ENCODE peak calls at places on chromosomes 7 and 10, in five cellular contexts. P is left lobe of liver, Y is NCI-H2171, L is NCI-H1436, A is HS-5. D is an unnamed sample.

GRCh38 chr7:76272872-76273271 is 29.6 kb upstream of the HSPB1 start:
- DNase-seq in L (no peak), A (no peak), Y (no peak), P (no peak), D (no peak)

GRCh38 chr7:92520024-92520423 is 8.3 kb downstream of the PEX1 start:
- DNase-seq in Y (no peak), A (no peak), P (no peak), L (no peak), D (no peak)

GRCh38 chr7:127478040-127478386 is 85.5 kb upstream of the ZNF800 start:
- DNase-seq in L (no peak), A (no peak), P (no peak), Y (no peak), D (no peak)

GRCh38 chr10:94206176-94206575 is 156.6 kb downstream of the NOC3L start:
- DNase-seq in P (no peak), A (no peak), L (no peak), Y (no peak), D (no peak)

GRCh38 chr10:351770-352318 is 216.6 kb downstream of the ZMYND11 start:
- DNase-seq in Y (no peak), A (no peak), P (no peak), L (no peak), D (no peak)

GRCh38 chr10:58444336-58444735 is 59.1 kb downstream of the TFAM start:
- DNase-seq in Y (no peak), P (no peak), L (no peak), A (no peak), D (no peak)

GRCh38 chr10:72140174-72140573 is 51.8 kb upstream of the SPOCK2 start:
- DNase-seq in A (no peak), Y (no peak), L (no peak), P (no peak), D (no peak)

GRCh38 chr10:78952686-78953085 is 116.1 kb upstream of the ZMIZ1 start:
- DNase-seq in L (no peak), P (no peak), Y (no peak), A (no peak), D (no peak)

GRCh38 chr7:155032978-155033377 is 30.1 kb upstream of the PAXIP1 start:
- DNase-seq in A (no peak), P (no peak), Y (no peak), L (no peak), D (no peak)

GRCh38 chr7:22832422-22832821 is 9.8 kb upstream of the TOMM7 start:
- DNase-seq in L (no peak), Y (no peak), P (no peak), A (no peak), D (no peak)

GRCh38 chr10:79079074-79079397 is 10.3 kb downstream of the ZMIZ1 start:
- DNase-seq in A (no peak), L (no peak), P (no peak), Y (no peak), D (no peak)

GRCh38 chr10:3400368-3400767 is 227.8 kb upstream of the PITRM1 start:
- DNase-seq in P (no peak), A (no peak), L (no peak), Y (no peak), D (no peak)

GRCh38 chr10:107214261-107214660 is 49.8 kb upstream of the SORCS1 start:
- DNase-seq in P (no peak), Y (no peak), A (no peak), L (no peak), D (no peak)

GRCh38 chr7:96026006-96026405 is 253.7 kb downstream of the DYNC1I1 start:
- DNase-seq in A (no peak), P (no peak), L (no peak), Y (no peak), D (no peak)

GRCh38 chr10:32946108-32946507 is 11.9 kb downstream of the ITGB1 start:
- DNase-seq in Y (no peak), A (no peak), L (no peak), P (no peak), D (no peak)

GRCh38 chr7:157854066-157854891 is 517.5 kb downstream of the DNAJB6 start:
- DNase-seq in L (no peak), Y (no peak), A (no peak), P (peak), D (no peak)

GRCh38 chr7:92061154-92061553 is 73.1 kb downstream of the CYP51A1 start:
- DNase-seq in L (no peak), P (no peak), Y (no peak), A (no peak), D (peak)

GRCh38 chr7:53426145-53426750 is 390.8 kb downstream of the POM121L12 start:
- DNase-seq in Y (no peak), L (no peak), P (no peak), A (no peak), D (no peak)

GRCh38 chr7:139733751-139734150 is 44.0 kb downstream of the HIPK2 start:
- DNase-seq in P (no peak), A (no peak), L (no peak), Y (no peak), D (no peak)

GRCh38 chr10:85864866-85865526 is 501.6 kb downstream of the GRID1 start:
- DNase-seq in L (no peak), Y (no peak), P (no peak), A (no peak), D (no peak)

GRCh38 chr10:71854031-71854430 is 3.0 kb upstream of the PSAP start:
- DNase-seq in A (no peak), Y (no peak), L (no peak), P (no peak), D (no peak)

GRCh38 chr10:1114355-1115261 is 58.4 kb downstream of the WDR37 start:
- DNase-seq in P (peak), Y (no peak), A (no peak), L (no peak), D (no peak)

GRCh38 chr10:102705531-102705930 is 8.7 kb downstream of the ARL3 start:
- DNase-seq in P (no peak), A (no peak), L (no peak), Y (no peak), D (no peak)

GRCh38 chr7:119713606-119714005 is 559.4 kb upstream of the KCND2 start:
- DNase-seq in P (no peak), Y (no peak), L (no peak), A (no peak), D (no peak)

GRCh38 chr7:922334-923107 is 32.0 kb downstream of the ADAP1 start:
- DNase-seq in A (no peak), Y (no peak), L (no peak), P (no peak), D (no peak)

GRCh38 chr7:23332193-23332592 is 33.1 kb downstream of the MALSU1 start:
- DNase-seq in P (no peak), Y (no peak), L (no peak), A (no peak), D (no peak)

GRCh38 chr10:48814933-48815332 is 124.7 kb downstream of the LRRC18 start:
- DNase-seq in P (no peak), Y (no peak), L (no peak), A (no peak), D (no peak)

GRCh38 chr7:49775065-49775948 is 1.9 kb downstream of the VWC2 start:
- DNase-seq in P (no peak), A (no peak), L (no peak), Y (no peak), D (no peak)

GRCh38 chr10:33132626-33133025 is 174.6 kb upstream of the ITGB1 start:
- DNase-seq in L (no peak), A (no peak), P (no peak), Y (no peak), D (no peak)

GRCh38 chr10:4677296-4678021 is 148.5 kb upstream of the AKR1E2 start:
- DNase-seq in P (no peak), Y (no peak), L (no peak), A (no peak), D (no peak)

GRCh38 chr7:7237978-7238267 is 55.6 kb downstream of the C1GALT1 start:
- DNase-seq in P (no peak), L (no peak), A (no peak), Y (no peak), D (no peak)